ENCODE peak calls at places on chromosomes 12 and 14, in nine cellular contexts. M, W, F, A, K, Q, D, T and C are unnamed samples.

GRCh38 chr12:94706250-94706661 is 55.9 kb upstream of the TMCC3 start:
- DNase-seq in M (no peak), W (no peak), F (no peak), A (no peak), K (no peak), Q (no peak), D (no peak), T (peak; percentile 95), C (no peak)

GRCh38 chr12:12965836-12966235 is 13.9 kb upstream of the GPRC5D start:
- DNase-seq in M (no peak), W (no peak), F (no peak), A (no peak), K (no peak), Q (no peak), D (no peak), T (no peak), C (no peak)

GRCh38 chr12:56087220-56087619 is 7.3 kb downstream of the ERBB3 start:
- DNase-seq in M (no peak), W (peak; percentile 91), F (peak; percentile 75), A (no peak), K (peak; percentile 60), Q (no peak), D (no peak), T (no peak), C (no peak)

GRCh38 chr12:112331891-112332290 is 50.3 kb downstream of the HECTD4 start:
- DNase-seq in M (no peak), W (no peak), F (no peak), A (no peak), K (no peak), Q (no peak), D (no peak), T (no peak), C (no peak)

GRCh38 chr14:34662558-34663088 is 32.7 kb upstream of the SNX6 start:
- DNase-seq in M (no peak), W (no peak), F (no peak), A (no peak), K (no peak), Q (no peak), D (no peak), T (peak; percentile 14), C (no peak)

GRCh38 chr12:69157023-69157655 is 82.2 kb upstream of the CPSF6 start:
- DNase-seq in M (peak; percentile 76), W (peak; percentile 95), F (peak; percentile 86), A (peak; percentile 21), K (peak; percentile 90), Q (peak; percentile 69), D (peak; percentile 82), T (peak; percentile 67), C (peak; percentile 77)

GRCh38 chr12:78530065-78530765 is 334.4 kb upstream of the SYT1 start:
- DNase-seq in M (peak; percentile 38), W (no peak), F (no peak), A (no peak), K (no peak), Q (no peak), D (peak; percentile 72), T (peak; percentile 4), C (no peak)

GRCh38 chr14:51327376-51327775 is 87.3 kb downstream of the TMX1 start:
- DNase-seq in M (peak; percentile 52), W (no peak), F (no peak), A (no peak), K (no peak), Q (no peak), D (no peak), T (peak; percentile 36), C (no peak)

GRCh38 chr14:92408186-92408585 is 85.2 kb downstream of the SLC24A4 start:
- DNase-seq in M (peak; percentile 82), W (no peak), F (no peak), A (no peak), K (no peak), Q (no peak), D (no peak), T (peak; percentile 25), C (no peak)

GRCh38 chr14:74618078-74618952 is 6.3 kb upstream of the LTBP2 start:
- DNase-seq in M (peak; percentile 74), W (peak; percentile 61), F (no peak), A (peak; percentile 22), K (peak; percentile 53), Q (peak; percentile 88), D (no peak), T (peak; percentile 72), C (no peak)
- H3K4me1 ChIP-seq in M (peaks cover 44% of the 10 kb centered on the region), W (peaks cover 7% of the 10 kb centered on the region), F (no peaks in the 10 kb centered on the region), A (peaks cover 28% of the 10 kb centered on the region), K (no peaks in the 10 kb centered on the region), Q (peaks cover 55% of the 10 kb centered on the region), D (no peaks in the 10 kb centered on the region), T (peaks cover 94% of the 10 kb centered on the region), C (peaks cover 7% of the 10 kb centered on the region)

GRCh38 chr12:122100568-122100967 is 22.0 kb downstream of the MLXIP start:
- DNase-seq in M (no peak), W (no peak), F (no peak), A (no peak), K (no peak), Q (no peak), D (no peak), T (no peak), C (no peak)

GRCh38 chr12:122102331-122102730 is 23.8 kb downstream of the MLXIP start:
- DNase-seq in M (peak; percentile 56), W (no peak), F (peak; percentile 72), A (no peak), K (no peak), Q (no peak), D (no peak), T (no peak), C (no peak)

GRCh38 chr12:122099856-122100255 is 21.3 kb downstream of the MLXIP start:
- DNase-seq in M (no peak), W (no peak), F (no peak), A (no peak), K (no peak), Q (no peak), D (no peak), T (no peak), C (no peak)

GRCh38 chr12:122106891-122107660 is 28.5 kb downstream of the MLXIP start:
- DNase-seq in M (peak; percentile 77), W (peak; percentile 82), F (peak; percentile 71), A (no peak), K (no peak), Q (no peak), D (no peak), T (peak; percentile 85), C (no peak)

GRCh38 chr12:122104844-122105243 is 26.3 kb downstream of the MLXIP start:
- DNase-seq in M (no peak), W (no peak), F (peak; percentile 49), A (no peak), K (no peak), Q (no peak), D (no peak), T (no peak), C (no peak)
- H3K4me1 ChIP-seq in M (peaks cover 16% of the 10 kb centered on the region), W (peaks cover 47% of the 10 kb centered on the region), F (no peaks in the 10 kb centered on the region), A (no peaks in the 10 kb centered on the region), K (peaks cover 76% of the 10 kb centered on the region), Q (peaks cover 26% of the 10 kb centered on the region), D (no peaks in the 10 kb centered on the region), T (peaks cover 24% of the 10 kb centered on the region), C (no peaks in the 10 kb centered on the region)

GRCh38 chr14:61433822-61434221 is 112.4 kb downstream of the PRKCH start:
- DNase-seq in M (no peak), W (no peak), F (no peak), A (no peak), K (no peak), Q (no peak), D (no peak), T (no peak), C (no peak)
- H3K4me1 ChIP-seq in M (peaks cover 1% of the 10 kb centered on the region), W (no peaks in the 10 kb centered on the region), F (no peaks in the 10 kb centered on the region), A (no peaks in the 10 kb centered on the region), K (peaks cover 8% of the 10 kb centered on the region), Q (peaks cover 12% of the 10 kb centered on the region), D (no peaks in the 10 kb centered on the region), T (peaks cover 11% of the 10 kb centered on the region), C (no peaks in the 10 kb centered on the region)

GRCh38 chr12:6963016-6963731 is 7.3 kb downstream of the PHB2 start:
- DNase-seq in M (no peak), W (peak; percentile 96), F (peak; percentile 65), A (no peak), K (peak; percentile 66), Q (peak; percentile 89), D (no peak), T (peak; percentile 87), C (no peak)

GRCh38 chr12:6963741-6964446 is 6.6 kb downstream of the PHB2 start:
- DNase-seq in M (no peak), W (peak; percentile 60), F (peak; percentile 76), A (no peak), K (no peak), Q (no peak), D (no peak), T (no peak), C (no peak)

GRCh38 chr12:6965026-6965661 is 5.3 kb downstream of the PHB2 start:
- DNase-seq in M (peak; percentile 82), W (peak; percentile 95), F (peak; percentile 96), A (no peak), K (peak; percentile 93), Q (peak; percentile 79), D (peak; percentile 63), T (peak; percentile 82), C (peak; percentile 87)

GRCh38 chr12:6965714-6966113 is 4.8 kb downstream of the PHB2 start:
- DNase-seq in M (no peak), W (no peak), F (no peak), A (no peak), K (no peak), Q (no peak), D (no peak), T (no peak), C (no peak)

DNA sequence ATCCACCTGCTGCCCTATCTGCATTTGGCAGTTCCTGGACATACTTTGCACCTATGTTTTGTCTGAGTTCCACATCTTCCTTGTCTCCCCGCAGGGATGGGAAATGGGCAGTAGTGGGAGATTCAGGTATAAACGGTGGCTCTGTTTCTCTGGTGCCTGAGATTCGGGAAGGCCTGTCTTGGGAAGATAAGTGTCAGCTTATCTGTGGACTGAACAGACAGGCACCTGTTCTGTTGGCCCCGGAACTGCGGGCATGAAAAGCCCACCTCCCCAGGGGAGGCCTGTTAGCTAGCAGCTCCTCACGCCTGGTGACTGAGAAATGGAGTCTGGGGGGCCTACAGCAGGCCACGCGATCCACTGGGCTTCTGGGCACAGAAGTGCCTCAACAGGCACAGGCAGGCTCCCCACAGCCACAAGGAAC is 5.8 kb downstream of the PHB2 start:
- DNase-seq in M (no peak), W (no peak), F (peak; percentile 68), A (no peak), K (no peak), Q (no peak), D (no peak), T (no peak), C (no peak)
- H3K4me1 ChIP-seq in M (peaks cover 9% of the 10 kb centered on the region), W (peaks cover 36% of the 10 kb centered on the region), F (no peaks in the 10 kb centered on the region), A (no peaks in the 10 kb centered on the region), K (peaks cover 28% of the 10 kb centered on the region), Q (peaks cover 39% of the 10 kb centered on the region), D (peaks cover 27% of the 10 kb centered on the region), T (peaks cover 55% of the 10 kb centered on the region), C (peaks cover 9% of the 10 kb centered on the region)

GRCh38 chr12:124590447-124590846 is 23.0 kb upstream of the NCOR2 start:
- DNase-seq in M (no peak), W (no peak), F (no peak), A (no peak), K (no peak), Q (no peak), D (no peak), T (no peak), C (no peak)
- H3K4me1 ChIP-seq in M (peaks cover 9% of the 10 kb centered on the region), W (peaks cover 6% of the 10 kb centered on the region), F (no peaks in the 10 kb centered on the region), A (no peaks in the 10 kb centered on the region), K (peaks cover 14% of the 10 kb centered on the region), Q (peaks cover 19% of the 10 kb centered on the region), D (no peaks in the 10 kb centered on the region), T (peaks cover 40% of the 10 kb centered on the region), C (no peaks in the 10 kb centered on the region)

GRCh38 chr12:49088932-49089330 is 5.7 kb downstream of the DHH start:
- DNase-seq in M (no peak), W (no peak), F (no peak), A (no peak), K (no peak), Q (no peak), D (no peak), T (no peak), C (no peak)
- H3K4me1 ChIP-seq in M (peaks cover 9% of the 10 kb centered on the region), W (peaks cover 3% of the 10 kb centered on the region), F (no peaks in the 10 kb centered on the region), A (peaks cover 12% of the 10 kb centered on the region), K (peaks cover 13% of the 10 kb centered on the region), Q (peaks cover 11% of the 10 kb centered on the region), D (peaks cover 16% of the 10 kb centered on the region), T (peaks cover 26% of the 10 kb centered on the region), C (no peaks in the 10 kb centered on the region)